ENCODE peak calls at places on chromosomes 16 and 17, in nine cellular contexts. U, D, A, W, L, Y, X, Z and G are unnamed samples.

GRCh38 chr17:39674702-39675389 is 6.6 kb downstream of the PNMT start:
- DNase-seq in A (no peak), Y (peak), Z (no peak), D (no peak), U (peak), W (peak), L (no peak), X (no peak), G (no peak)

GRCh38 chr17:40087903-40088718 is 12.3 kb downstream of the NR1D1 start:
- DNase-seq in D (no peak), A (no peak), Z (no peak), U (no peak), L (no peak), W (no peak), Y (no peak), X (no peak), G (no peak)

GRCh38 chr16:81661082-81661481 is 118.0 kb upstream of the PLCG2 start:
- DNase-seq in Z (no peak), W (no peak), D (no peak), A (no peak), Y (no peak), L (no peak), X (no peak), U (no peak), G (no peak)

GRCh38 chr17:29659155-29659554 is 36.4 kb upstream of the CORO6 start:
- DNase-seq in L (no peak), W (no peak), D (no peak), U (no peak), Z (no peak), X (no peak), A (no peak), Y (no peak), G (no peak)

GRCh38 chr16:11100239-11100750 is 155.7 kb downstream of the SOCS1 start:
- DNase-seq in D (no peak), A (no peak), X (no peak), Y (peak), W (peak), U (peak), L (no peak), Z (peak), G (peak)

GRCh38 chr17:79065105-79065670 is 9.4 kb upstream of the ENGASE start:
- DNase-seq in Y (no peak), A (no peak), Z (peak), D (peak), L (no peak), U (peak), W (peak), X (no peak), G (peak)

GRCh38 chr17:48101012-48101720 is at the start of gene CBX1:
- DNase-seq in A (peak), X (peak), U (peak), L (peak), D (peak), Y (peak), W (peak), Z (peak), G (peak)

GRCh38 chr17:1535737-1536136 is 19.3 kb upstream of the INPP5K start:
- DNase-seq in L (no peak), Y (no peak), A (no peak), Z (no peak), D (no peak), W (no peak), U (no peak), X (no peak), G (no peak)

GRCh38 chr17:80187090-80187489 is 17.3 kb downstream of the CARD14 start:
- DNase-seq in W (no peak), L (no peak), Z (no peak), Y (no peak), D (no peak), A (no peak), X (no peak), U (peak), G (peak)

GRCh38 chr16:27199747-27200146 is 3.6 kb upstream of the KDM8 start:
- DNase-seq in X (no peak), L (no peak), A (no peak), Y (no peak), Z (no peak), D (peak), U (no peak), W (no peak), G (no peak)

GRCh38 chr16:10959161-10959560 is 14.8 kb downstream of the CLEC16A start:
- DNase-seq in W (no peak), Y (no peak), A (no peak), X (no peak), U (no peak), D (no peak), Z (no peak), L (no peak), G (no peak)

GRCh38 chr17:15168379-15168778 is 96.7 kb downstream of the PMP22 start:
- DNase-seq in A (no peak), U (no peak), Y (no peak), X (no peak), L (peak), Z (no peak), D (no peak), W (no peak), G (no peak)
- H3K4me3 ChIP-seq in A (no peak), U (no peak), Y (no peak), X (no peak), L (no peak), Z (no peak), D (no peak), W (no peak), G (no peak)

GRCh38 chr16:25690563-25691143 is 1.1 kb upstream of the HS3ST4 start:
- DNase-seq in D (no peak), X (no peak), L (no peak), W (peak), Z (no peak), Y (no peak), U (no peak), A (no peak), G (no peak)
- TF ChIP-seq CTCF in D (no peak), X (no peak), L (no peak), W (peak), Z (no peak), Y (no peak), U (no peak), A (no peak), G (no peak)

DNA sequence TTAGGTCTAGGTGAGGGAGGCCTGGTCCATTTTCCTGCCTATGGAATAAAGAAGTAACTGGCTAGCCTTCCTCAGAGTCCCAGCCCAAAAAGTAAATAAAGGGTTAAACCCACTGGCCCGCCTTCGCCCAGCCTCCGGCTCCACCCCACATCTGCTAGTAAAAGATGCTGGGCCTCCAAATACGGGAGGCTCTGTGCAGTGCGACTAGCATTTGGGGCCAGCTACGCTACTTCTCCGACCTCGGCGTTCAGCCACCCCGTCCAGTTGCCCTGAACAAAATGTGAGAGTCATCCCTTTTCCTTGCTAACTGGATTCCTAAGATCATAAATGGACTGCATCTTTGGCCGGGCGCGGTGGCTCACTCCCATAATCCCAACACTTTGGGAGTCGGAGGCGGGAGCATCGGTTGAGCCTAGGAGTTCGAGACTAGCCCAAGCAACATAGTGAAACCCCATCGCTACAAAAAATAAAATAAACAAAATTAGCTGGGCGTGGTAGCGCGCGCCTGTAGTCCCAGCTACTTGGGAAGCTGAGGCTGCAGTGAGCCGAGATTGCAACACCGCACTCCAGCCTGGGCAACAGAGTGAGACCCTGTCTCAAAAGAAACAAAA is 880 bp upstream of the MPP2 start:
- DNase-seq in D (peak), U (no peak), A (peak), Y (peak), W (peak), Z (peak), X (peak), L (peak), G (peak)
- H3K4me3 ChIP-seq in D (no peak), U (no peak), A (peak), Y (peak), W (peak), Z (peak), X (no peak), L (peak), G (peak)

DNA sequence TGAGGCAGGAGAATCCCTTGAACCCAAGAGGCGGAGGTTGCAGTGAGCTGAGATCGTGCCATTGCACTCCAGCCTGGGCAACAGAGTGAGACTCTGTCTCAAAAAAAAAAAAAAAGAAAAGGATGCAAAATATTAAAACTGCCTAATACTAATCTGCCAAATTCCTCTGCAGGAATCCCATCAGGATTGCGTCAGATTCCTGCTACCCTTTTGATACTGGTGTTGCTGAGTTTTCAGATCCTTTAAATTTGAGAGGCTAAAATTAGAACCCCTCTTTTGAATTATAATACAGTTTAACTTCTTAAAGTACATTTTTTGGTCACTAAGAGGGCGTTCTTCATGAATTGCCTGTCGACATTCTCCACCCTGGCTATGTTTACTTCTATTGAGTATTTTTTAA is 51.4 kb downstream of the RAB11FIP4 start:
- DNase-seq in A (no peak), Z (no peak), Y (no peak), U (no peak), L (no peak), W (no peak), X (no peak), D (no peak), G (peak)
- TF ChIP-seq CTCF in A (no peak), Z (no peak), Y (no peak), U (no peak), L (no peak), W (no peak), X (no peak), D (no peak), G (no peak)

DNA sequence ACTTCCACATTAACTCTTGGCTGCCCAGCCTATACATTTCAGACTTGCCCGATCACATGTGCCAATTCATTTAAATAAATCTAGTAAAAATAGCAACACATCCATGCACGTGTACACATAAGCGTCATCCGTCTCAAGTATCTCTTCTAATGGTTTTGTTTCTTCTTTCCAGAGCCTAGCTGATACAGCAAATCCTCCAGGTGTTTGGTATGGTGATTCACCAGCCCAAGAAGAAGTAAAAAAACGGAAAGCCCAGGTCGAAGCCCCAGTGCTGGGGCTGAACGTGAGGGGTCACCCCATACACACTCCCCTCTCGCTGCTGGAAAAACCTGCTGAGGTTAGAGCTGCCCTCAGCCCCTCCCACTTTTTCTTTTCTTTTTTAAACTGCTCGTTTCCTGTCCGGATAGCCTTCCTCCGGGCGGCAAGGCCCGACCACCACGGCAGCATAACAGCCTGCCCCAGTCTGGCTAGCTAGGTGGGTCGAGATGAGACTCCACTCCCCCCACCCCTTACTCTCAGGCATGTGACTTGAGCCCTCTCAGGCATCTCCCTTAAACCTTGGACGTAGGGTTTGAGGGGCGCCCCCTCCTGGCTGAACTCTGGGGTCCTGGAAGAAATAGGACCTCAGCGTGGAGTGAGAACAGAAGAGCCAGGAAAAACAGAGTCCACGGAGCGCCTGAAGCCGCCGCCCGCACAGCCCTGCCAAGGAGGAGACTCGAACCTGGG is 13.9 kb upstream of the OR1F1 start:
- DNase-seq in L (no peak), U (peak), A (no peak), X (no peak), W (peak), D (peak), Z (no peak), Y (no peak), G (no peak)
- H3K4me3 ChIP-seq in L (no peak), U (peak), A (no peak), X (no peak), W (peak), D (peak), Z (no peak), Y (no peak), G (peak)

DNA sequence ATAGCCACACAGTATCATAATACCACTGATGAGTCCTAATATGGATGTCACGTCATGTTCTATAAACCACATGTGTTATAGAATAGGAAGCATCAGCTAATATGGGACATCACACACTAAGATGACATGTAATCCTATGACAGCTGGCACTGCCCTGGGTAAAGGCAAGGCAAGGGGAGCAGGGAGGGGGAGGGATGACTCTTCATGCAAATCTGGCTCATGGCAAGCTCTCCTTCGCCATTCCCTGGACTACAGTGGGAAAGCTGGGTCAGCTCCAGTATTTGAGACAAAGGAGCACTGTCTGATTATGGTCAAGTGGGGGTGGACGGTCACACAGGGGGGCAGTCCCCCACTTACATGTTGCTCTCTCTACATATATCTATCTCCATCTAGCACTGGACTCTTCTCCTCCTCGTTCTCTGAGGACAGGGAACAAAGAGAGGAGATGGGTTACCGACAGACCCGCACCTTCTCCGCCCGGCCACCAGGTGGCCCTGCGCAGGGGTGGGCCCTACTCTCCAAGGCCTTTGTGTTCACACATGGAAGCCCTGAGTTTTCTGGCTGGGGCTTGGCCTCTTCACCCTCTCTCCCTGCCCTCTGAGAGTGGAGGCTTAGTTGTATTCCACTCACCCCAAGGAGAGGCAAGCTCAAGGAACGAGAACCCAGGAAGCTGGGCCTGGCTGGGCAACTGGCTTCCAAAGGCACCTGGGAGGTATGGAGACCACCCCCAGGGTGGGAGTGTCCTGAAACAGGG is 23.4 kb upstream of the MPO start:
- DNase-seq in U (peak), Y (no peak), A (peak), L (peak), D (peak), Z (peak), W (peak), X (peak), G (peak)
- TF ChIP-seq CTCF in U (peak), Y (peak), A (peak), L (peak), D (peak), Z (peak), W (peak), X (no peak), G (peak)

DNA sequence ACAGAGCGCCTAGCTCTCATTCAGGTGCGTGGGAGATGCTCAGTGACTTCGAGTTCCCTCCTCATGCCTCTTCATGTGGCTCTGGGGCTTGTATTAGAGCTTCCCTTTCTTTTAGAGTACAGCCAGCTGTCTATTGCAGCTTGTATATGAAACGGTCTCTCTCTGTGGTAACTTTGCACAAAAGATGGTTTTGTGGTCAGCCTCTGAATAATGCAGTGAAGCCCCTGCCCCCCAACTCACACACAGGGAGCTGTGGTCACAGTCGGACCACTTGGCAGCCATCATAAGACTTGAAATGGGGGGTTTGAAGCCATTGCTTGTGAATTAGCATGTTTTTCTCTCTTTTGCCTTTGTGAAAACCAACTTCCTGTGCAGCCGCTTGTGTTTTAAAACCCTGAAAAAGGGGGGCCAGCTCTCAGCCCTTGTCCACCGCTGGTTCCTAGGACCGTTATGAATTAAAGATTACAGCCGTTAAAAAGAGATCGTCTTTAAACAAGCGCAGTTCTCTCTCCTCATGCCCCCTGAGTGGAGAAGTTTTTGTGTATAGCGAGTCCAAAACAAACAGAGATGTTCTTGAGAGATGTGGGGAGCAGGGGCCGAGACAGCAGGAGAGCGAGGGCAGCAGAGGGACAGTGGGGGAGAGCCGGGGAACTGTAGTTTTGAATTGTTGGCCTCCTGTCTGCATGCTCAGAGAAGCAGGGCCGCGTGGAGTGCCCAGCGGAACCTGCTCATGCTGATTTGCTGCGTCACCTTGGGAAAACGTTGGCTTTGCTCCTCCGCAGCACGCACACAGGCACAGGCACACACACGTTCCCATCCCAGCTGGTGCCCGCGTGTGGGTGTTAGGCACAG is 199.0 kb downstream of the MSI2 start:
- DNase-seq in L (no peak), W (no peak), Z (no peak), A (no peak), X (no peak), U (no peak), Y (no peak), D (peak), G (no peak)
- H3K4me3 ChIP-seq in L (no peak), W (no peak), Z (no peak), A (peak), X (no peak), U (no peak), Y (no peak), D (peak), G (no peak)

DNA sequence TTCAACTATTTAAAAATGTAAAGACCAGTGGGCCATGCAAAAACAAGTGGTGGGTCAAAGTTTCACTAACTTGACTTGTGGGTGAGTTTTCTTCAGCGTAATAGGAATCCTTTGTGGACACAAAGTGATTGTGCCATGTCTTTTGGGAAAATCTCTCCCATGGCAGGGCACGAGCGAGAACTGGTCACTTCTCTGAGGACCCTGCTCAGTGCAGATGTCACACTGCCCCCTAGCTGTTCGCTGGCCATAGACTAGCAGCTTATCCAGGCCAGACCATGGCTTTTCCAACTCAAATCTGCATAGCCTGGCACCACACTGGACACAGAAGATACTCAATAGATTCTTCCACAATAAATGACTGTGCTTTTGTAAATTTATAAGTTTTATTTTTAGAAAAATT is 306.0 kb upstream of the CCL2 start:
- DNase-seq in A (no peak), U (no peak), Z (no peak), Y (no peak), X (peak), D (no peak), W (peak), L (no peak), G (no peak)
- TF ChIP-seq CTCF in A (peak), U (peak), Z (no peak), Y (no peak), X (no peak), D (peak), W (peak), L (no peak), G (peak)

GRCh38 chr17:66986659-66987058 is 22.2 kb downstream of the CACNG4 start:
- DNase-seq in U (no peak), Z (no peak), L (no peak), Y (no peak), W (no peak), A (no peak), X (no peak), D (no peak), G (no peak)
- H3K4me3 ChIP-seq in U (no peak), Z (no peak), L (no peak), Y (no peak), W (no peak), A (no peak), X (no peak), D (no peak), G (no peak)

GRCh38 chr16:31471241-31471874 is 594 bp upstream of the TGFB1I1 start:
- DNase-seq in Z (no peak), L (no peak), A (no peak), X (no peak), U (no peak), D (no peak), W (no peak), Y (no peak), G (no peak)

GRCh38 chr16:31474173-31474714 is 2.3 kb downstream of the TGFB1I1 start:
- DNase-seq in X (no peak), D (no peak), W (no peak), L (no peak), Z (no peak), U (no peak), Y (no peak), A (no peak), G (peak)

GRCh38 chr16:31471875-31472558 is at the start of gene TGFB1I1:
- DNase-seq in D (no peak), X (peak), Y (peak), Z (peak), A (no peak), L (no peak), U (peak), W (peak), G (peak)

GRCh38 chr16:31473300-31474052 is 1.5 kb downstream of the TGFB1I1 start:
- DNase-seq in A (no peak), X (no peak), U (no peak), Z (no peak), L (no peak), W (no peak), D (no peak), Y (no peak), G (no peak)

DNA sequence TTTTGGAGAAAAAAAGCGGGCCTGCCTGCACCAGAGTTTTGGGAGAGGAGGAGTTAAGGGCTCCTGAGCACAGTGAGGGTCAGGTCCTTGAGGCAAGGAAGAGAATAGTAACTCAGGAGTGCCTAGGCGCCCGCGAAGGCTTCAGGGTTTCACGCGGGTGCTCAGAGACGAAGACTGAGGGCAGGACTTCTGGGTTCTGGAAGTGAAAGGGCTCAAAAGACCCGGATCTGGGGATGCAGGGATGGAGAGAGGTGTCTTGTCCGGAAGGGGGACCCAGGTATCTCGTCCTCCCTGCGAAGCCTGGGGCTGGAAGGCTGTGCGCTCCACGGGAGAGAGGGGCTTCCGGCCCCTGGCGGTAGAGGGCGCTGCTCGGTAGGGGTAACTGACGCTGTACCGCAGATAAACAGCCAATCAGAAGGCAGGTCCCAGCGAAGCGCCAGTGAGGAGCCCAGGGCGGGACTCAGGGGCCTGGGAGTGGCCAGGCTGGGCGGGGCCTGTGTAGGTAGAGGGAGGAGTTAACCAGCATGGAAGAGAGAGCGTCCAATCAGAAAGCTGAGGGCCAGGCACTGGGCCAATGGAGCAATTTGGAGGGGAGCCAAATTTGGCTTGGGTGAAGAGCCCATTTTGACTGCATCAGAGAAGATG is 729 bp downstream of the TGFB1I1 start:
- DNase-seq in W (peak), Z (peak), A (no peak), Y (peak), L (peak), X (peak), D (peak), U (peak), G (peak)
- TF ChIP-seq CTCF in W (peak), Z (peak), A (peak), Y (peak), L (peak), X (no peak), D (peak), U (peak), G (peak)